ENCODE peak calls at places on chromosomes 3 and 15, in six cellular contexts. U is stimulated activated CD4-positive, alpha-beta T cell treated with anti-CD3 and anti-CD28 coated beads, Interleukin-1b, Interleukin-23, amount 100 ng/mL, for 1 hour; C is NCI-H748 treated with DMSO at 0.1 percent for 48 hours; F is HTR-8/SVneo; O is PC-9; T is C1 segment of cervical spinal cord. X is an unnamed sample.

GRCh38 chr3:99817047-99817436 is 620 bp upstream of the CMSS1 start:
- DNase-seq in C (no peak), T (no peak), F (peak), O (no peak), U (no peak), X (peak)

GRCh38 chr15:62465173-62465572 is 300.1 kb upstream of the C2CD4B start:
- DNase-seq in O (no peak), C (no peak), F (no peak), U (no peak), T (no peak), X (no peak)

GRCh38 chr15:93333826-93334225 is 244.8 kb upstream of the RGMA start:
- DNase-seq in U (no peak), T (no peak), F (no peak), O (no peak), C (no peak), X (no peak)

GRCh38 chr15:78976691-78977090 is 31.8 kb upstream of the CTSH start:
- DNase-seq in C (no peak), F (no peak), U (no peak), O (no peak), T (no peak), X (no peak)

GRCh38 chr3:46923559-46924350 is 46.2 kb downstream of the PTH1R start:
- DNase-seq in C (no peak), O (no peak), T (no peak), F (no peak), U (no peak), X (no peak)

GRCh38 chr3:164419220-164419619 is 659.1 kb downstream of the SI start:
- DNase-seq in U (no peak), C (no peak), O (no peak), F (no peak), T (no peak), X (no peak)

GRCh38 chr3:62587579-62588031 is 214.3 kb upstream of the FEZF2 start:
- DNase-seq in O (no peak), C (no peak), U (no peak), F (peak), T (no peak), X (no peak)

GRCh38 chr15:43352693-43353382 is 18.0 kb downstream of the ZSCAN29 start:
- DNase-seq in C (no peak), U (no peak), O (no peak), T (no peak), F (no peak), X (no peak)

GRCh38 chr3:150956376-150956775 is 16.2 kb downstream of the CLRN1 start:
- DNase-seq in C (no peak), U (no peak), F (peak), O (peak), T (no peak), X (no peak)

GRCh38 chr3:100425321-100425720 is 24.0 kb downstream of the LNP1 start:
- DNase-seq in T (no peak), U (no peak), F (no peak), C (no peak), O (peak), X (no peak)

GRCh38 chr3:106839576-106840280 is 537.5 kb upstream of the CCDC54 start:
- DNase-seq in O (no peak), C (no peak), U (no peak), F (no peak), T (no peak), X (no peak)

GRCh38 chr3:172204716-172205115 is 165.3 kb downstream of the FNDC3B start:
- DNase-seq in T (no peak), F (no peak), C (no peak), U (no peak), O (no peak), X (no peak)

GRCh38 chr3:133124511-133124910 is 86.3 kb downstream of the TMEM108 start:
- DNase-seq in F (no peak), O (no peak), U (no peak), T (no peak), C (no peak), X (peak)

X was measured in nucleus accumbens.